ENCODE peak calls at places on chromosomes 6 and 20, in eight cellular contexts. One of them, this sample, is unnamed.

GRCh38 chr6:144954241-144954556 is 669.1 kb downstream of the UTRN start:
- DNase-seq in tibial artery: no peak
- DNase-seq in upper lobe of right lung: no peak
- DNase-seq in AG09319: no peak
- DNase-seq in Right ventricle myocardium superior: no peak
- DNase-seq in WTC11: no peak
- DNase-seq in body of pancreas: no peak
- DNase-seq in right lobe of liver: no peak
- DNase-seq in this sample: no peak

GRCh38 chr20:2865630-2866029 is 7.7 kb upstream of the PTPRA start:
- DNase-seq in tibial artery: no peak
- DNase-seq in AG09319: no peak
- DNase-seq in WTC11: peak; percentile 42
- DNase-seq in upper lobe of right lung: no peak
- DNase-seq in Right ventricle myocardium superior: no peak
- DNase-seq in body of pancreas: no peak
- DNase-seq in right lobe of liver: no peak
- DNase-seq in this sample: no peak

GRCh38 chr6:169167581-169168301 is 85.9 kb downstream of the THBS2 start:
- DNase-seq in AG09319: no peak
- DNase-seq in tibial artery: peak; percentile 91
- DNase-seq in WTC11: no peak
- DNase-seq in right lobe of liver: no peak
- DNase-seq in upper lobe of right lung: peak; percentile 64
- DNase-seq in Right ventricle myocardium superior: peak; percentile 77
- DNase-seq in body of pancreas: no peak
- DNase-seq in this sample: no peak

GRCh38 chr6:128350416-128351254 is 169.8 kb downstream of the PTPRK start:
- DNase-seq in tibial artery: no peak
- DNase-seq in body of pancreas: no peak
- DNase-seq in upper lobe of right lung: no peak
- DNase-seq in right lobe of liver: no peak
- DNase-seq in WTC11: no peak
- DNase-seq in Right ventricle myocardium superior: no peak
- DNase-seq in AG09319: no peak
- DNase-seq in this sample: no peak

GRCh38 chr20:37764333-37764935 is 70.6 kb downstream of the CTNNBL1 start:
- DNase-seq in upper lobe of right lung: no peak
- DNase-seq in tibial artery: no peak
- DNase-seq in WTC11: no peak
- DNase-seq in body of pancreas: no peak
- DNase-seq in right lobe of liver: no peak
- DNase-seq in Right ventricle myocardium superior: no peak
- DNase-seq in AG09319: no peak
- DNase-seq in this sample: no peak

GRCh38 chr20:35263609-35264223 is 14.2 kb downstream of the MMP24OS start:
- DNase-seq in Right ventricle myocardium superior: no peak
- DNase-seq in body of pancreas: peak; percentile 77
- DNase-seq in right lobe of liver: peak; percentile 80
- DNase-seq in WTC11: no peak
- DNase-seq in upper lobe of right lung: peak; percentile 87
- DNase-seq in AG09319: no peak
- DNase-seq in tibial artery: no peak
- DNase-seq in this sample: no peak

GRCh38 chr20:57594092-57594911 is 25.9 kb downstream of the ZBP1 start:
- DNase-seq in right lobe of liver: peak; percentile 66
- DNase-seq in body of pancreas: peak; percentile 67
- DNase-seq in tibial artery: no peak
- DNase-seq in upper lobe of right lung: peak; percentile 80
- DNase-seq in WTC11: peak; percentile 74
- DNase-seq in AG09319: no peak
- DNase-seq in Right ventricle myocardium superior: peak; percentile 74
- DNase-seq in this sample: no peak

GRCh38 chr6:149182262-149182661 is 135.2 kb upstream of the TAB2 start:
- DNase-seq in AG09319: no peak
- DNase-seq in right lobe of liver: no peak
- DNase-seq in upper lobe of right lung: no peak
- DNase-seq in WTC11: no peak
- DNase-seq in tibial artery: no peak
- DNase-seq in Right ventricle myocardium superior: no peak
- DNase-seq in body of pancreas: no peak
- DNase-seq in this sample: no peak

GRCh38 chr6:3315068-3315467 is 56.3 kb downstream of the PSMG4 start:
- DNase-seq in Right ventricle myocardium superior: no peak
- DNase-seq in body of pancreas: no peak
- DNase-seq in AG09319: no peak
- DNase-seq in WTC11: no peak
- DNase-seq in tibial artery: peak; percentile 25
- DNase-seq in right lobe of liver: no peak
- DNase-seq in upper lobe of right lung: no peak
- DNase-seq in this sample: no peak

GRCh38 chr20:25462166-25462565 is 54.7 kb downstream of the GINS1 start:
- DNase-seq in tibial artery: no peak
- DNase-seq in WTC11: no peak
- DNase-seq in Right ventricle myocardium superior: no peak
- DNase-seq in body of pancreas: no peak
- DNase-seq in AG09319: no peak
- DNase-seq in upper lobe of right lung: no peak
- DNase-seq in right lobe of liver: no peak
- DNase-seq in this sample: no peak

GRCh38 chr6:157145656-157146285 is 177.5 kb downstream of the TMEM242 start:
- DNase-seq in WTC11: no peak
- DNase-seq in body of pancreas: no peak
- DNase-seq in Right ventricle myocardium superior: no peak
- DNase-seq in upper lobe of right lung: no peak
- DNase-seq in right lobe of liver: no peak
- DNase-seq in AG09319: no peak
- DNase-seq in tibial artery: no peak
- DNase-seq in this sample: no peak

GRCh38 chr20:4087923-4088322 is 72.6 kb upstream of the RNF24 start:
- DNase-seq in WTC11: no peak
- DNase-seq in body of pancreas: no peak
- DNase-seq in AG09319: no peak
- DNase-seq in upper lobe of right lung: no peak
- DNase-seq in Right ventricle myocardium superior: no peak
- DNase-seq in tibial artery: no peak
- DNase-seq in right lobe of liver: no peak
- DNase-seq in this sample: no peak

GRCh38 chr6:2579789-2580570 is 170.7 kb downstream of the MYLK4 start:
- DNase-seq in body of pancreas: no peak
- DNase-seq in Right ventricle myocardium superior: no peak
- DNase-seq in upper lobe of right lung: no peak
- DNase-seq in right lobe of liver: no peak
- DNase-seq in WTC11: no peak
- DNase-seq in tibial artery: no peak
- DNase-seq in AG09319: no peak
- DNase-seq in this sample: no peak

GRCh38 chr6:168186438-168186837 is 107.4 kb upstream of the FRMD1 start:
- DNase-seq in body of pancreas: no peak
- DNase-seq in tibial artery: peak; percentile 21
- DNase-seq in WTC11: no peak
- DNase-seq in right lobe of liver: no peak
- DNase-seq in AG09319: no peak
- DNase-seq in Right ventricle myocardium superior: no peak
- DNase-seq in upper lobe of right lung: no peak
- DNase-seq in this sample: no peak

GRCh38 chr6:133995296-133995695 is 42.3 kb downstream of the TBPL1 start:
- DNase-seq in tibial artery: no peak
- DNase-seq in right lobe of liver: no peak
- DNase-seq in body of pancreas: no peak
- DNase-seq in upper lobe of right lung: no peak
- DNase-seq in AG09319: no peak
- DNase-seq in WTC11: no peak
- DNase-seq in Right ventricle myocardium superior: no peak
- DNase-seq in this sample: no peak

GRCh38 chr20:6562111-6562510 is 205.4 kb upstream of the BMP2 start:
- DNase-seq in WTC11: no peak
- DNase-seq in AG09319: no peak
- DNase-seq in tibial artery: no peak
- DNase-seq in body of pancreas: no peak
- DNase-seq in Right ventricle myocardium superior: no peak
- DNase-seq in right lobe of liver: no peak
- DNase-seq in upper lobe of right lung: no peak
- DNase-seq in this sample: no peak

GRCh38 chr6:79353226-79353625 is 118.7 kb upstream of the HMGN3 start:
- DNase-seq in Right ventricle myocardium superior: no peak
- DNase-seq in tibial artery: no peak
- DNase-seq in body of pancreas: no peak
- DNase-seq in upper lobe of right lung: no peak
- DNase-seq in AG09319: no peak
- DNase-seq in right lobe of liver: no peak
- DNase-seq in WTC11: no peak
- DNase-seq in this sample: no peak

GRCh38 chr6:107083921-107084320 is 31.4 kb downstream of the BEND3 start:
- DNase-seq in body of pancreas: no peak
- DNase-seq in tibial artery: no peak
- DNase-seq in WTC11: no peak
- DNase-seq in AG09319: no peak
- DNase-seq in upper lobe of right lung: no peak
- DNase-seq in Right ventricle myocardium superior: no peak
- DNase-seq in right lobe of liver: peak; percentile 17
- DNase-seq in this sample: no peak

GRCh38 chr6:119426619-119427018 is 77.1 kb upstream of the MAN1A1 start:
- DNase-seq in body of pancreas: peak; percentile 44
- DNase-seq in WTC11: no peak
- DNase-seq in Right ventricle myocardium superior: no peak
- DNase-seq in AG09319: peak; percentile 15
- DNase-seq in upper lobe of right lung: no peak
- DNase-seq in tibial artery: no peak
- DNase-seq in right lobe of liver: no peak
- DNase-seq in this sample: no peak

This sample was measured in NCI-H1048.